ENCODE peak calls at places on chromosome 10, in ten cellular contexts. One of them, this sample, is unnamed.

GRCh38 chr10:1190052-1190395 is 133.8 kb downstream of the WDR37 start:
- DNase-seq in prostate gland: no peak
- DNase-seq in CD8-positive, alpha-beta memory T cell: no peak
- DNase-seq in small intestine: no peak
- DNase-seq in body of pancreas: no peak
- DNase-seq in adrenal gland: no peak
- DNase-seq in upper lobe of right lung: peak; percentile 43
- DNase-seq in GM23338: no peak
- DNase-seq in fibroblast of lung: no peak
- DNase-seq in left ventricle myocardium inferior: no peak
- DNase-seq in this sample: no peak

GRCh38 chr10:132134541-132135397 is 52.0 kb upstream of the DPYSL4 start:
- DNase-seq in upper lobe of right lung: peak; percentile 52
- DNase-seq in fibroblast of lung: no peak
- DNase-seq in CD8-positive, alpha-beta memory T cell: no peak
- DNase-seq in small intestine: no peak
- DNase-seq in body of pancreas: no peak
- DNase-seq in left ventricle myocardium inferior: peak; percentile 7
- DNase-seq in prostate gland: no peak
- DNase-seq in adrenal gland: no peak
- DNase-seq in GM23338: no peak
- DNase-seq in this sample: no peak

GRCh38 chr10:100662067-100662466 is 83.3 kb upstream of the PAX2 start:
- DNase-seq in GM23338: no peak
- DNase-seq in fibroblast of lung: no peak
- DNase-seq in left ventricle myocardium inferior: no peak
- DNase-seq in CD8-positive, alpha-beta memory T cell: no peak
- DNase-seq in small intestine: no peak
- DNase-seq in body of pancreas: no peak
- DNase-seq in upper lobe of right lung: no peak
- DNase-seq in prostate gland: no peak
- DNase-seq in adrenal gland: no peak
- DNase-seq in this sample: no peak

GRCh38 chr10:42690449-42691360 is 52.3 kb upstream of the ZNF33B start:
- DNase-seq in GM23338: peak; percentile 72
- DNase-seq in fibroblast of lung: no peak
- DNase-seq in small intestine: no peak
- DNase-seq in adrenal gland: no peak
- DNase-seq in CD8-positive, alpha-beta memory T cell: no peak
- DNase-seq in upper lobe of right lung: peak; percentile 57
- DNase-seq in prostate gland: no peak
- DNase-seq in left ventricle myocardium inferior: no peak
- DNase-seq in body of pancreas: no peak
- DNase-seq in this sample: no peak

GRCh38 chr10:34094146-34094696 is 720.9 kb downstream of the PARD3 start:
- DNase-seq in left ventricle myocardium inferior: no peak
- DNase-seq in body of pancreas: no peak
- DNase-seq in upper lobe of right lung: no peak
- DNase-seq in prostate gland: no peak
- DNase-seq in CD8-positive, alpha-beta memory T cell: no peak
- DNase-seq in small intestine: no peak
- DNase-seq in adrenal gland: no peak
- DNase-seq in fibroblast of lung: no peak
- DNase-seq in GM23338: no peak
- DNase-seq in this sample: no peak

GRCh38 chr10:74150151-74151056 is at the start of gene AP3M1:
- DNase-seq in left ventricle myocardium inferior: peak; percentile 84
- DNase-seq in fibroblast of lung: no peak
- DNase-seq in body of pancreas: peak; percentile 86
- DNase-seq in adrenal gland: peak; percentile 92
- DNase-seq in upper lobe of right lung: peak; percentile 90
- DNase-seq in prostate gland: peak; percentile 78
- DNase-seq in CD8-positive, alpha-beta memory T cell: no peak
- DNase-seq in GM23338: peak; percentile 97
- DNase-seq in small intestine: no peak
- DNase-seq in this sample: peak; percentile 84

GRCh38 chr10:111933937-111934336 is 249.6 kb downstream of the GPAM start:
- DNase-seq in body of pancreas: no peak
- DNase-seq in upper lobe of right lung: no peak
- DNase-seq in left ventricle myocardium inferior: no peak
- DNase-seq in GM23338: peak; percentile 52
- DNase-seq in CD8-positive, alpha-beta memory T cell: no peak
- DNase-seq in fibroblast of lung: no peak
- DNase-seq in small intestine: no peak
- DNase-seq in prostate gland: no peak
- DNase-seq in adrenal gland: no peak
- DNase-seq in this sample: no peak

GRCh38 chr10:12594448-12594944 is 245.1 kb downstream of the CAMK1D start:
- DNase-seq in GM23338: no peak
- DNase-seq in prostate gland: no peak
- DNase-seq in CD8-positive, alpha-beta memory T cell: peak; percentile 45
- DNase-seq in small intestine: peak; percentile 31
- DNase-seq in left ventricle myocardium inferior: no peak
- DNase-seq in adrenal gland: peak; percentile 69
- DNase-seq in upper lobe of right lung: no peak
- DNase-seq in fibroblast of lung: no peak
- DNase-seq in body of pancreas: no peak
- DNase-seq in this sample: peak; percentile 35

GRCh38 chr10:49037187-49037586 is 78.1 kb downstream of the VSTM4 start:
- DNase-seq in fibroblast of lung: no peak
- DNase-seq in small intestine: no peak
- DNase-seq in prostate gland: no peak
- DNase-seq in adrenal gland: no peak
- DNase-seq in body of pancreas: no peak
- DNase-seq in CD8-positive, alpha-beta memory T cell: no peak
- DNase-seq in upper lobe of right lung: no peak
- DNase-seq in GM23338: no peak
- DNase-seq in left ventricle myocardium inferior: no peak
- DNase-seq in this sample: no peak

GRCh38 chr10:79256264-79256806 is 90.9 kb upstream of the PPIF start:
- DNase-seq in adrenal gland: no peak
- DNase-seq in GM23338: no peak
- DNase-seq in left ventricle myocardium inferior: no peak
- DNase-seq in small intestine: no peak
- DNase-seq in fibroblast of lung: no peak
- DNase-seq in body of pancreas: no peak
- DNase-seq in prostate gland: no peak
- DNase-seq in CD8-positive, alpha-beta memory T cell: no peak
- DNase-seq in upper lobe of right lung: no peak
- DNase-seq in this sample: no peak

GRCh38 chr10:118867768-118868167 is 113.0 kb upstream of the CACUL1 start:
- DNase-seq in prostate gland: no peak
- DNase-seq in fibroblast of lung: no peak
- DNase-seq in upper lobe of right lung: no peak
- DNase-seq in GM23338: no peak
- DNase-seq in small intestine: no peak
- DNase-seq in adrenal gland: no peak
- DNase-seq in CD8-positive, alpha-beta memory T cell: no peak
- DNase-seq in left ventricle myocardium inferior: no peak
- DNase-seq in body of pancreas: no peak
- DNase-seq in this sample: no peak

GRCh38 chr10:128116187-128116586 is 10.0 kb downstream of the MKI67 start:
- DNase-seq in GM23338: no peak
- DNase-seq in prostate gland: no peak
- DNase-seq in body of pancreas: no peak
- DNase-seq in upper lobe of right lung: no peak
- DNase-seq in fibroblast of lung: no peak
- DNase-seq in CD8-positive, alpha-beta memory T cell: no peak
- DNase-seq in left ventricle myocardium inferior: no peak
- DNase-seq in small intestine: no peak
- DNase-seq in adrenal gland: no peak
- DNase-seq in this sample: no peak

GRCh38 chr10:128113026-128113425 is 13.2 kb downstream of the MKI67 start:
- DNase-seq in prostate gland: no peak
- DNase-seq in GM23338: no peak
- DNase-seq in left ventricle myocardium inferior: no peak
- DNase-seq in fibroblast of lung: no peak
- DNase-seq in CD8-positive, alpha-beta memory T cell: no peak
- DNase-seq in adrenal gland: no peak
- DNase-seq in small intestine: no peak
- DNase-seq in body of pancreas: no peak
- DNase-seq in upper lobe of right lung: no peak
- DNase-seq in this sample: no peak

GRCh38 chr10:128110339-128110738 is 15.9 kb downstream of the MKI67 start:
- DNase-seq in CD8-positive, alpha-beta memory T cell: no peak
- DNase-seq in body of pancreas: no peak
- DNase-seq in adrenal gland: no peak
- DNase-seq in prostate gland: no peak
- DNase-seq in fibroblast of lung: no peak
- DNase-seq in GM23338: no peak
- DNase-seq in left ventricle myocardium inferior: no peak
- DNase-seq in upper lobe of right lung: no peak
- DNase-seq in small intestine: no peak
- DNase-seq in this sample: no peak

GRCh38 chr10:128115356-128115755 is 10.9 kb downstream of the MKI67 start:
- DNase-seq in small intestine: no peak
- DNase-seq in prostate gland: no peak
- DNase-seq in body of pancreas: no peak
- DNase-seq in upper lobe of right lung: no peak
- DNase-seq in GM23338: no peak
- DNase-seq in adrenal gland: no peak
- DNase-seq in CD8-positive, alpha-beta memory T cell: no peak
- DNase-seq in fibroblast of lung: no peak
- DNase-seq in left ventricle myocardium inferior: no peak
- DNase-seq in this sample: no peak

DNA sequence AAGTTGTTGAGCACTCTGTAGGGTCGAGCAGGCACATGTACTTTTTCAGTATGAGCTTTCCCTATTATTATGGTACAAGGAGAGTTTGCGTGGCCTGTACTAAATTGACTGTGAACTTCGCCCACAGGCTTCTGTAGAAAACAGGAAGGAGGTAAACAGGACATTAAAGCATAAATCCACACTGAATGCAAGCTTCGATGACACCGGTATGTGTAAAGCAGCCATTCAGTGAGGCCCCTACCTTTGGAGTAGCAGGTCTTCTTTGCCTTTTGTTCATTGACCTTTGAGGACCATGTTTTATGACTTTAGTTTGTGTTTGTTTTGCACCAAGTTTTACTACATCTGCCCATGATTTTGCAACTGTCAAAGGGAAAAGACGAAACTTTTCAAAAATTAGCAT is 14.5 kb downstream of the MKI67 start:
- DNase-seq in small intestine: no peak
- DNase-seq in prostate gland: no peak
- DNase-seq in adrenal gland: no peak
- DNase-seq in left ventricle myocardium inferior: no peak
- DNase-seq in GM23338: no peak
- DNase-seq in upper lobe of right lung: no peak
- DNase-seq in body of pancreas: no peak
- DNase-seq in fibroblast of lung: no peak
- DNase-seq in CD8-positive, alpha-beta memory T cell: no peak
- DNase-seq in this sample: no peak
- H3K27ac ChIP-seq in small intestine: no peak overlapping the region
- H3K27ac ChIP-seq in prostate gland: no peak overlapping the region
- H3K27ac ChIP-seq in adrenal gland: no peak overlapping the region
- H3K27ac ChIP-seq in left ventricle myocardium inferior: no peak overlapping the region
- H3K27ac ChIP-seq in GM23338: no peak overlapping the region
- H3K27ac ChIP-seq in upper lobe of right lung: no peak overlapping the region
- H3K27ac ChIP-seq in body of pancreas: no peak overlapping the region
- H3K27ac ChIP-seq in fibroblast of lung: no peak overlapping the region
- H3K27ac ChIP-seq in CD8-positive, alpha-beta memory T cell: no peak overlapping the region
- H3K27ac ChIP-seq in this sample: no peak overlapping the region

GRCh38 chr10:46022978-46023702 is 7.3 kb downstream of the NCOA4 start:
- DNase-seq in body of pancreas: peak; percentile 89
- DNase-seq in prostate gland: peak; percentile 85
- DNase-seq in CD8-positive, alpha-beta memory T cell: peak; percentile 74
- DNase-seq in upper lobe of right lung: peak; percentile 99
- DNase-seq in fibroblast of lung: peak; percentile 94
- DNase-seq in small intestine: peak; percentile 94
- DNase-seq in left ventricle myocardium inferior: peak; percentile 93
- DNase-seq in GM23338: peak; percentile 90
- DNase-seq in adrenal gland: peak; percentile 97
- DNase-seq in this sample: peak; percentile 93
- H3K4me1 ChIP-seq in body of pancreas: peaks cover 92% of the 10 kb centered on the region
- H3K4me1 ChIP-seq in prostate gland: no peaks in the 10 kb centered on the region
- H3K4me1 ChIP-seq in CD8-positive, alpha-beta memory T cell: peaks cover 69% of the 10 kb centered on the region
- H3K4me1 ChIP-seq in upper lobe of right lung: peaks cover 84% of the 10 kb centered on the region
- H3K4me1 ChIP-seq in fibroblast of lung: peaks cover 14% of the 10 kb centered on the region
- H3K4me1 ChIP-seq in small intestine: peaks cover 11% of the 10 kb centered on the region
- H3K4me1 ChIP-seq in left ventricle myocardium inferior: peaks cover 98% of the 10 kb centered on the region
- H3K4me1 ChIP-seq in GM23338: peaks cover 37% of the 10 kb centered on the region
- H3K4me1 ChIP-seq in adrenal gland: peaks cover 19% of the 10 kb centered on the region
- H3K4me1 ChIP-seq in this sample: peaks cover 78% of the 10 kb centered on the region

GRCh38 chr10:11017575-11018425 is at the start of gene CELF2:
- DNase-seq in fibroblast of lung: no peak
- DNase-seq in body of pancreas: peak; percentile 43
- DNase-seq in CD8-positive, alpha-beta memory T cell: peak; percentile 23
- DNase-seq in upper lobe of right lung: peak; percentile 93
- DNase-seq in GM23338: peak; percentile 90
- DNase-seq in left ventricle myocardium inferior: peak; percentile 75
- DNase-seq in adrenal gland: no peak
- DNase-seq in small intestine: peak; percentile 64
- DNase-seq in prostate gland: peak; percentile 45
- DNase-seq in this sample: peak; percentile 82
- H3K27ac ChIP-seq in fibroblast of lung: peak within 1 kb of the TSS; percentile 39
- H3K27ac ChIP-seq in body of pancreas: no peak within 1 kb of the TSS
- H3K27ac ChIP-seq in CD8-positive, alpha-beta memory T cell: no peak within 1 kb of the TSS
- H3K27ac ChIP-seq in upper lobe of right lung: peak within 1 kb of the TSS; percentile 84
- H3K27ac ChIP-seq in GM23338: peak within 1 kb of the TSS; percentile 75
- H3K27ac ChIP-seq in left ventricle myocardium inferior: peak within 1 kb of the TSS; percentile 95
- H3K27ac ChIP-seq in adrenal gland: no peak within 1 kb of the TSS
- H3K27ac ChIP-seq in small intestine: peak within 1 kb of the TSS; percentile 93
- H3K27ac ChIP-seq in prostate gland: peak within 1 kb of the TSS; percentile 53
- H3K27ac ChIP-seq in this sample: peak within 1 kb of the TSS; percentile 94

GRCh38 chr10:113240736-113241135 is 290.7 kb downstream of the TCF7L2 start:
- DNase-seq in small intestine: no peak
- DNase-seq in CD8-positive, alpha-beta memory T cell: no peak
- DNase-seq in GM23338: no peak
- DNase-seq in fibroblast of lung: no peak
- DNase-seq in adrenal gland: peak; percentile 27
- DNase-seq in left ventricle myocardium inferior: no peak
- DNase-seq in upper lobe of right lung: no peak
- DNase-seq in body of pancreas: no peak
- DNase-seq in prostate gland: no peak
- DNase-seq in this sample: no peak

GRCh38 chr10:113236998-113237397 is 287.0 kb downstream of the TCF7L2 start:
- DNase-seq in upper lobe of right lung: no peak
- DNase-seq in prostate gland: no peak
- DNase-seq in small intestine: no peak
- DNase-seq in GM23338: no peak
- DNase-seq in fibroblast of lung: no peak
- DNase-seq in body of pancreas: no peak
- DNase-seq in adrenal gland: no peak
- DNase-seq in CD8-positive, alpha-beta memory T cell: no peak
- DNase-seq in left ventricle myocardium inferior: no peak
- DNase-seq in this sample: no peak

GRCh38 chr10:113239569-113239968 is 289.5 kb downstream of the TCF7L2 start:
- DNase-seq in fibroblast of lung: no peak
- DNase-seq in adrenal gland: peak; percentile 41
- DNase-seq in body of pancreas: no peak
- DNase-seq in small intestine: no peak
- DNase-seq in upper lobe of right lung: no peak
- DNase-seq in CD8-positive, alpha-beta memory T cell: no peak
- DNase-seq in left ventricle myocardium inferior: no peak
- DNase-seq in prostate gland: no peak
- DNase-seq in GM23338: no peak
- DNase-seq in this sample: no peak

GRCh38 chr10:113244750-113245149 is 294.7 kb downstream of the TCF7L2 start:
- DNase-seq in fibroblast of lung: no peak
- DNase-seq in body of pancreas: no peak
- DNase-seq in small intestine: no peak
- DNase-seq in CD8-positive, alpha-beta memory T cell: no peak
- DNase-seq in prostate gland: no peak
- DNase-seq in adrenal gland: no peak
- DNase-seq in GM23338: no peak
- DNase-seq in upper lobe of right lung: no peak
- DNase-seq in left ventricle myocardium inferior: no peak
- DNase-seq in this sample: no peak

GRCh38 chr10:113241966-113242365 is 291.9 kb downstream of the TCF7L2 start:
- DNase-seq in small intestine: no peak
- DNase-seq in upper lobe of right lung: no peak
- DNase-seq in left ventricle myocardium inferior: no peak
- DNase-seq in fibroblast of lung: no peak
- DNase-seq in GM23338: no peak
- DNase-seq in body of pancreas: no peak
- DNase-seq in CD8-positive, alpha-beta memory T cell: no peak
- DNase-seq in prostate gland: no peak
- DNase-seq in adrenal gland: no peak
- DNase-seq in this sample: no peak
- H3K4me1 ChIP-seq in small intestine: no peaks in the 10 kb centered on the region
- H3K4me1 ChIP-seq in upper lobe of right lung: no peaks in the 10 kb centered on the region
- H3K4me1 ChIP-seq in left ventricle myocardium inferior: no peaks in the 10 kb centered on the region
- H3K4me1 ChIP-seq in fibroblast of lung: no peaks in the 10 kb centered on the region
- H3K4me1 ChIP-seq in GM23338: no peaks in the 10 kb centered on the region
- H3K4me1 ChIP-seq in body of pancreas: no peaks in the 10 kb centered on the region
- H3K4me1 ChIP-seq in CD8-positive, alpha-beta memory T cell: no peaks in the 10 kb centered on the region
- H3K4me1 ChIP-seq in prostate gland: no peaks in the 10 kb centered on the region
- H3K4me1 ChIP-seq in adrenal gland: no peaks in the 10 kb centered on the region
- H3K4me1 ChIP-seq in this sample: no peaks in the 10 kb centered on the region

This sample was measured in transverse colon.